ENCODE peak calls at places on chromosomes 3 and 15, in four cellular contexts. Y is left ventricle myocardium inferior, U is cardiac muscle cell, A is lower lobe of right lung. O is an unnamed sample.

GRCh38 chr3:131036200-131036816 is 9.6 kb downstream of the NEK11 start:
- DNase-seq in U (no peak), A (no peak), Y (no peak), O (peak; percentile 75)

GRCh38 chr15:92421980-92422379 is 28.3 kb downstream of the ST8SIA2 start:
- DNase-seq in Y (no peak), A (no peak), U (no peak), O (peak; percentile 10)

GRCh38 chr3:15099364-15100098 is 583 bp upstream of the RBSN start:
- DNase-seq in A (no peak), Y (no peak), U (no peak), O (no peak)

GRCh38 chr3:51391566-51392300 is 648 bp downstream of the RBM15B start:
- DNase-seq in U (peak; percentile 46), Y (no peak), A (peak; percentile 63), O (peak; percentile 12)

GRCh38 chr3:139299261-139300132 is 44.3 kb upstream of the MRPS22 start:
- DNase-seq in A (no peak), Y (no peak), U (no peak), O (peak; percentile 71)

GRCh38 chr15:57919754-57920153 is 145.8 kb downstream of the ALDH1A2 start:
- DNase-seq in U (no peak), Y (no peak), A (no peak), O (no peak)

GRCh38 chr15:71773206-71773859 is 37.0 kb upstream of the NR2E3 start:
- DNase-seq in Y (no peak), A (no peak), U (no peak), O (no peak)

GRCh38 chr3:160707187-160707789 is 30.3 kb downstream of the ARL14 start:
- DNase-seq in A (no peak), Y (no peak), U (peak; percentile 65), O (peak; percentile 48)

GRCh38 chr3:130850044-130850797 is 43.7 kb upstream of the ATP2C1 start:
- DNase-seq in U (no peak), Y (no peak), A (no peak), O (peak; percentile 45)

GRCh38 chr15:81548350-81549116 is 174.5 kb upstream of the TMC3 start:
- DNase-seq in Y (no peak), A (no peak), U (no peak), O (no peak)

GRCh38 chr3:17322106-17322793 is 420.2 kb downstream of the TBC1D5 start:
- DNase-seq in A (no peak), U (no peak), Y (no peak), O (no peak)

GRCh38 chr3:159609620-159610019 is 379.0 kb upstream of the IL12A start:
- DNase-seq in A (no peak), U (no peak), Y (no peak), O (peak; percentile 24)

GRCh38 chr3:146345900-146346299 is 95.0 kb upstream of the PLSCR4 start:
- DNase-seq in A (no peak), U (no peak), Y (no peak), O (no peak)

GRCh38 chr3:127487196-127487595 is 103.3 kb downstream of the TPRA1 start:
- DNase-seq in A (no peak), Y (no peak), U (no peak), O (no peak)

GRCh38 chr3:20462226-20462625 is 276.2 kb upstream of the SGO1 start:
- DNase-seq in Y (no peak), A (no peak), U (no peak), O (peak; percentile 1)

GRCh38 chr3:27349832-27350231 is 19.4 kb downstream of the NEK10 start:
- DNase-seq in A (no peak), Y (no peak), U (no peak), O (no peak)

GRCh38 chr3:138818175-138818574 is 16.6 kb downstream of the PIK3CB start:
- DNase-seq in Y (no peak), A (no peak), U (no peak), O (no peak)

GRCh38 chr3:119628390-119628789 is 30.7 kb downstream of the PLA1A start:
- DNase-seq in A (no peak), U (no peak), Y (no peak), O (no peak)

GRCh38 chr3:172020763-172021162 is 18.6 kb upstream of the FNDC3B start:
- DNase-seq in Y (no peak), U (no peak), A (no peak), O (no peak)

GRCh38 chr3:127722928-127723603 is 50.3 kb downstream of the ABTB1 start:
- DNase-seq in Y (no peak), U (no peak), A (no peak), O (no peak)

GRCh38 chr15:59680870-59681269 is 8.2 kb downstream of the BNIP2 start:
- DNase-seq in A (no peak), U (no peak), Y (no peak), O (no peak)

GRCh38 chr3:182384182-182384581 is 409.1 kb upstream of the ATP11B start:
- DNase-seq in Y (no peak), U (no peak), A (no peak), O (no peak)

GRCh38 chr3:168273917-168274316 is 178.2 kb upstream of the GOLIM4 start:
- DNase-seq in A (no peak), Y (no peak), U (no peak), O (no peak)

GRCh38 chr15:38890194-38890593 is 325.6 kb upstream of the RASGRP1 start:
- DNase-seq in U (no peak), A (no peak), Y (no peak), O (no peak)

GRCh38 chr15:49815937-49816336 is 195.1 kb downstream of the DTWD1 start:
- DNase-seq in A (no peak), Y (peak; percentile 15), U (no peak), O (peak; percentile 56)

GRCh38 chr3:128217702-128218475 is 64.6 kb downstream of the EEFSEC start:
- DNase-seq in A (no peak), U (peak; percentile 35), Y (no peak), O (no peak)

GRCh38 chr3:63726656-63727055 is 74.2 kb downstream of the SNTN start:
- DNase-seq in A (no peak), U (no peak), Y (no peak), O (peak; percentile 1)

GRCh38 chr3:155958676-155959075 is 88.2 kb downstream of the GMPS start:
- DNase-seq in U (no peak), A (no peak), Y (no peak), O (no peak)

GRCh38 chr3:77915341-77915740 is 875.4 kb downstream of the ROBO2 start:
- DNase-seq in U (no peak), A (no peak), Y (no peak), O (no peak)

GRCh38 chr15:34716111-34716510 is 38.7 kb downstream of the GJD2 start:
- DNase-seq in Y (peak; percentile 73), U (no peak), A (no peak), O (no peak)

GRCh38 chr15:93219859-93220258 is 130.8 kb upstream of the RGMA start:
- DNase-seq in U (no peak), Y (no peak), A (no peak), O (no peak)

GRCh38 chr3:10344147-10344943 is 23.4 kb upstream of the SEC13 start:
- DNase-seq in Y (no peak), A (no peak), U (peak; percentile 68), O (no peak)

GRCh38 chr3:123350971-123351370 is 97.9 kb downstream of the ADCY5 start:
- DNase-seq in A (no peak), Y (no peak), U (no peak), O (no peak)

GRCh38 chr3:14540209-14540575 is at the start of gene GRIP2:
- DNase-seq in A (peak; percentile 35), U (no peak), Y (peak; percentile 61), O (no peak)

GRCh38 chr15:38534691-38535090 is 29.9 kb downstream of the RASGRP1 start:
- DNase-seq in Y (no peak), U (no peak), A (no peak), O (no peak)

GRCh38 chr15:71141572-71141971 is 26.3 kb downstream of the THSD4 start:
- DNase-seq in Y (no peak), U (no peak), A (no peak), O (no peak)

GRCh38 chr15:51336011-51336410 is 2.4 kb downstream of the CYP19A1 start:
- DNase-seq in Y (peak; percentile 50), A (no peak), U (no peak), O (no peak)

DNA sequence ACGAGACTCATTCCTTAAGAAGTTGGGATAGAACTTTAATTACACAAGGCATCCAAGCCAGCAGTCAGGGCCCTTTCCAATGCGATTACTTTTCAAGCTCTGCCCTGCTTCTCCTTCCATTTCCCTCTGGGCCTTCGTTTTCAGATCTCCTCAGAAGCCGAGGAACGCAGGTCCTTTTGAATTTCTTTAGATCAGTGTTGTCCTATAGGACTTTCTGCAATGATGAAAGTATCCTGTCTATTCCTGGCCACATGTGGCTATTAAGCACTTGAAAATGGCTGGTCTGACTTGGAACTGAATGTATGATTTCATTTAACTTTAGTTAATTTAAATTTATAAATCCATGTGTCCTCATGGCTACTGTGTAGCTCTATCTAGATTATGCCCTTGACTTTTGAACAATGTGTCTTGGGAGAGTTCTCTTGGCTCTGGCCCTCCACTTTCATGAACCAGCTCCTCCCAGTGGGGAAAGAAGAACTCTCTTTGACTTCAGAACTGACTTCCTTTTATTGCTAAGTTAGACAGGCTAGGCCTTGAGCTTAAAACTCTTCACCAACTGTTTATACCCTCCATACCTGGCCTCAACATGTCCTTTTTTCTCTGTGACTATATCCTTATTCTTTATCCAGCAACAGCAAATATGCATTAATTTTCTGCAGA is 22.7 kb downstream of the TGFBR2 start:
- DNase-seq in Y (no peak), A (no peak), U (peak; percentile 16), O (no peak)
- TF ChIP-seq CTCF in Y (peak; percentile 56), A (peak; percentile 31), U (peak; percentile 21), O (peak; percentile 48)

GRCh38 chr15:61169904-61170695 is 59.0 kb downstream of the RORA start:
- DNase-seq in Y (no peak), U (no peak), A (no peak), O (no peak)
- H3K27ac ChIP-seq in Y (no peak overlapping the region), U (no peak overlapping the region), A (no peak overlapping the region), O (no peak overlapping the region)

DNA sequence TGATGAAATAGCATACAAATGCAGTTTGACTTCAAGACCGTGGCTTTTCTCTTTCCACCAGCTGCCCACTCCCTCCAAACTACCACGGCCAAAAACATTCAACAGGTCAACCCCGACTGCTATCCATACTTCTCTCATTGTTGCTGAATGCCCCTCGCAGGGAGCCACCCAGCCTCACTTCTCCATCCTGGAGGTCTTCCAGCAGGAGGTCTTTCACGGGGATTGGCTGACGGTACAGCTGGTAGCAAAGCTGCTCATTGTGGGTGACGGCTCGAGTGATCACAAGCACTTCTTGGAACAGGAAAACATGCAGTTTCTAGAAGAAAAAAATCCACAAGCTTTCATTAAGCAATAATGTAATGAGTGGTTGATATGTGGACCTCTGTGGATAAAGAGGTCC is 49.0 kb upstream of the TASOR start:
- DNase-seq in A (no peak), U (no peak), Y (no peak), O (no peak)
- H3K36me3 ChIP-seq in A (peaks cover 79% of the 10 kb centered on the region), U (no peaks in the 10 kb centered on the region), Y (peaks cover 69% of the 10 kb centered on the region), O (no peaks in the 10 kb centered on the region)

GRCh38 chr3:45081506-45081905 is 55.4 kb downstream of the CLEC3B start:
- DNase-seq in Y (no peak), U (no peak), A (no peak), O (no peak)
- TF ChIP-seq CTCF in Y (no peak), U (no peak), A (no peak), O (no peak)

O was measured in brain microvascular endothelial cell.